ENCODE peak calls at places on chromosomes 12 and 14, in six cellular contexts. D is osteocyte, V is cardiac fibroblast, N is occipital lobe, E is EL, R is glomerular endothelial cell. U is an unnamed sample.

GRCh38 chr12:114163766-114164165 is 197.6 kb upstream of the RBM19 start:
- DNase-seq in D (no peak), V (peak; percentile 85), N (no peak), E (peak; percentile 93), R (no peak), U (no peak)

GRCh38 chr12:98532687-98533304 is 17.4 kb downstream of the TMPO start:
- DNase-seq in D (no peak), V (peak; percentile 75), N (no peak), E (peak; percentile 61), R (no peak), U (no peak)

GRCh38 chr12:27936196-27936595 is 36.3 kb downstream of the PTHLH start:
- DNase-seq in D (no peak), V (peak; percentile 25), N (no peak), E (peak; percentile 3), R (no peak), U (no peak)

GRCh38 chr12:79566452-79566851 is 124.3 kb downstream of the PAWR start:
- DNase-seq in D (no peak), V (peak; percentile 31), N (no peak), E (peak; percentile 10), R (no peak), U (no peak)

GRCh38 chr12:95789126-95790024 is 1.2 kb downstream of the NTN4 start:
- DNase-seq in D (peak; percentile 87), V (peak; percentile 55), N (no peak), E (peak; percentile 62), R (no peak), U (no peak)

GRCh38 chr14:61358812-61359211 is 37.4 kb downstream of the PRKCH start:
- DNase-seq in D (no peak), V (peak; percentile 15), N (no peak), E (no peak), R (no peak), U (no peak)

GRCh38 chr12:95859344-95859816 is 628 bp downstream of the SNRPF start:
- DNase-seq in D (no peak), V (peak; percentile 41), N (no peak), E (peak; percentile 37), R (no peak), U (peak; percentile 6)

GRCh38 chr14:103427485-103428443 is 42.5 kb downstream of the MARK3 start:
- DNase-seq in D (no peak), V (peak; percentile 79), N (no peak), E (peak; percentile 89), R (no peak), U (no peak)

GRCh38 chr14:92581966-92582566 is 68.5 kb downstream of the RIN3 start:
- DNase-seq in D (no peak), V (no peak), N (no peak), E (no peak), R (no peak), U (no peak)

GRCh38 chr14:48974994-48975393 is 611.2 kb downstream of the RPS29 start:
- DNase-seq in D (no peak), V (no peak), N (no peak), E (no peak), R (no peak), U (no peak)

GRCh38 chr12:47378907-47379306 is 299.1 kb upstream of the AMIGO2 start:
- DNase-seq in D (no peak), V (peak; percentile 59), N (no peak), E (peak; percentile 8), R (no peak), U (no peak)

GRCh38 chr12:11704094-11704493 is 54.6 kb downstream of the ETV6 start:
- DNase-seq in D (no peak), V (no peak), N (no peak), E (no peak), R (no peak), U (no peak)

GRCh38 chr14:81474156-81474492 is 59.5 kb downstream of the SEL1L start:
- DNase-seq in D (no peak), V (no peak), N (no peak), E (no peak), R (no peak), U (no peak)

GRCh38 chr12:53492830-53493609 is 6.2 kb downstream of the MAP3K12 start:
- DNase-seq in D (peak; percentile 97), V (peak; percentile 86), N (peak; percentile 94), E (peak; percentile 88), R (no peak), U (peak; percentile 98)

GRCh38 chr14:94123296-94123695 is 6.1 kb downstream of the IFI27L2 start:
- DNase-seq in D (peak; percentile 77), V (no peak), N (no peak), E (no peak), R (no peak), U (no peak)

GRCh38 chr12:62928632-62929031 is 6.3 kb downstream of the PPM1H start:
- DNase-seq in D (no peak), V (no peak), N (no peak), E (no peak), R (no peak), U (no peak)

GRCh38 chr14:100577321-100577985 is 9.8 kb downstream of the BEGAIN start:
- DNase-seq in D (no peak), V (no peak), N (no peak), E (no peak), R (no peak), U (no peak)

GRCh38 chr12:94326234-94326633 is 133.4 kb downstream of the CEP83 start:
- DNase-seq in D (no peak), V (no peak), N (no peak), E (no peak), R (no peak), U (no peak)

GRCh38 chr14:100538566-100539318 is 48.5 kb downstream of the BEGAIN start:
- DNase-seq in D (no peak), V (no peak), N (no peak), E (no peak), R (no peak), U (no peak)

GRCh38 chr14:104676694-104677505 is 12.5 kb upstream of the INF2 start:
- DNase-seq in D (no peak), V (no peak), N (no peak), E (no peak), R (no peak), U (no peak)

GRCh38 chr12:11976005-11976404 is 94.7 kb upstream of the BCL2L14 start:
- DNase-seq in D (no peak), V (no peak), N (no peak), E (no peak), R (no peak), U (no peak)

GRCh38 chr12:95731519-95731958 is 59.0 kb downstream of the NTN4 start:
- DNase-seq in D (no peak), V (no peak), N (no peak), E (no peak), R (no peak), U (no peak)

GRCh38 chr12:109734219-109735000 is 20.8 kb downstream of the FAM222A start:
- DNase-seq in D (no peak), V (peak; percentile 32), N (no peak), E (no peak), R (no peak), U (no peak)

GRCh38 chr14:54538055-54538454 is 28.3 kb downstream of the CGRRF1 start:
- DNase-seq in D (no peak), V (no peak), N (no peak), E (no peak), R (no peak), U (no peak)

GRCh38 chr12:110649341-110649847 is 35.5 kb downstream of the TCTN1 start:
- DNase-seq in D (no peak), V (no peak), N (peak; percentile 24), E (no peak), R (no peak), U (peak; percentile 63)

GRCh38 chr14:71597955-71598659 is 334.1 kb upstream of the RGS6 start:
- DNase-seq in D (no peak), V (no peak), N (no peak), E (no peak), R (no peak), U (no peak)

GRCh38 chr14:67553547-67553946 is 20.5 kb downstream of the PLEKHH1 start:
- DNase-seq in D (no peak), V (no peak), N (no peak), E (no peak), R (no peak), U (no peak)

GRCh38 chr14:69320581-69321365 is 60.8 kb downstream of the GALNT16 start:
- DNase-seq in D (no peak), V (no peak), N (no peak), E (no peak), R (no peak), U (no peak)

GRCh38 chr12:25769076-25769945 is 189.2 kb upstream of the RASSF8 start:
- DNase-seq in D (no peak), V (peak; percentile 90), N (no peak), E (peak; percentile 76), R (no peak), U (no peak)

GRCh38 chr14:100522616-100523021 is 64.6 kb downstream of the BEGAIN start:
- DNase-seq in D (peak; percentile 72), V (no peak), N (no peak), E (no peak), R (no peak), U (no peak)

GRCh38 chr14:68649461-68650189 is 143.2 kb downstream of the ZFP36L1 start:
- DNase-seq in D (peak; percentile 59), V (peak; percentile 60), N (no peak), E (no peak), R (no peak), U (no peak)

GRCh38 chr12:50979369-50980052 is 27.2 kb downstream of the HIGD1C start:
- DNase-seq in D (no peak), V (no peak), N (no peak), E (no peak), R (no peak), U (no peak)

GRCh38 chr12:113236539-113237354 is 15.5 kb downstream of the TPCN1 start:
- DNase-seq in D (no peak), V (no peak), N (no peak), E (no peak), R (no peak), U (no peak)

GRCh38 chr12:121668750-121669524 is 517 bp downstream of the MORN3 start:
- DNase-seq in D (no peak), V (peak; percentile 44), N (no peak), E (peak; percentile 37), R (no peak), U (no peak)

GRCh38 chr14:50941151-50941550 is 3.1 kb downstream of the PYGL start:
- DNase-seq in D (no peak), V (no peak), N (no peak), E (peak; percentile 95), R (no peak), U (no peak)